ENCODE peak calls at places on chromosomes 13 and 19, in seven cellular contexts. M, B, S, C, H, X and G are unnamed samples.

GRCh38 chr13:51815848-51816247 is 11.9 kb upstream of the DHRS12 start:
- DNase-seq in B (no peak), C (no peak), S (no peak), X (no peak), H (no peak), M (no peak), G (no peak)

GRCh38 chr13:31328549-31329229 is 128.9 kb downstream of the B3GLCT start:
- DNase-seq in C (no peak), M (peak; percentile 45), S (no peak), X (no peak), H (no peak), B (no peak), G (no peak)

GRCh38 chr19:37519890-37520289 is 13.2 kb downstream of the ZNF793 start:
- DNase-seq in S (no peak), B (no peak), M (no peak), X (no peak), H (no peak), C (no peak), G (no peak)

GRCh38 chr19:57903298-57904174 is 12.9 kb downstream of the ZNF417 start:
- DNase-seq in C (no peak), B (no peak), S (no peak), X (no peak), M (no peak), H (no peak), G (no peak)

GRCh38 chr13:20798027-20798426 is 24.3 kb upstream of the EEF1AKMT1 start:
- DNase-seq in M (no peak), H (no peak), S (no peak), C (no peak), X (no peak), B (no peak), G (no peak)

GRCh38 chr13:76292726-76293125 is 593.5 kb downstream of the KCTD12 start:
- DNase-seq in H (no peak), S (no peak), X (no peak), C (no peak), M (no peak), B (no peak), G (no peak)

GRCh38 chr13:39970177-39970846 is 314.9 kb downstream of the COG6 start:
- DNase-seq in S (no peak), M (no peak), B (no peak), C (no peak), X (no peak), H (no peak), G (no peak)

GRCh38 chr13:20127563-20128458 is 33.0 kb downstream of the GJA3 start:
- DNase-seq in B (no peak), M (peak; percentile 46), X (peak; percentile 32), H (peak; percentile 70), S (peak; percentile 71), C (peak; percentile 77), G (peak; percentile 12)

GRCh38 chr13:106145070-106145469 is 390.4 kb downstream of the EFNB2 start:
- DNase-seq in S (no peak), M (no peak), X (no peak), H (no peak), C (no peak), B (no peak), G (no peak)

GRCh38 chr13:42047561-42048322 is 706 bp upstream of the DGKH start:
- DNase-seq in B (no peak), X (peak; percentile 32), H (peak; percentile 57), M (peak; percentile 44), C (peak; percentile 29), S (peak; percentile 64), G (peak; percentile 45)

GRCh38 chr13:102556806-102557205 is 40.0 kb upstream of the TPP2 start:
- DNase-seq in H (no peak), B (no peak), M (no peak), C (no peak), S (no peak), X (no peak), G (no peak)

GRCh38 chr13:66660013-66660804 is 569.9 kb downstream of the PCDH9 start:
- DNase-seq in S (no peak), B (no peak), C (no peak), H (no peak), X (no peak), M (peak; percentile 56), G (no peak)

GRCh38 chr19:10915511-10916091 is 12.8 kb downstream of the YIPF2 start:
- DNase-seq in H (peak; percentile 38), C (no peak), M (no peak), B (no peak), X (no peak), S (no peak), G (no peak)

GRCh38 chr19:48470281-48470680 is 1.1 kb downstream of the CYTH2 start:
- DNase-seq in X (no peak), S (no peak), M (no peak), C (no peak), B (no peak), H (no peak), G (no peak)

GRCh38 chr13:87570669-87571068 is 100.5 kb upstream of the SLITRK5 start:
- DNase-seq in H (no peak), B (no peak), S (no peak), X (no peak), C (no peak), M (no peak), G (no peak)

GRCh38 chr13:108102771-108103170 is 112.6 kb downstream of the LIG4 start:
- DNase-seq in X (no peak), S (no peak), B (no peak), H (no peak), C (no peak), M (no peak), G (no peak)

GRCh38 chr13:78193853-78194252 is 275.2 kb upstream of the EDNRB start:
- DNase-seq in B (no peak), S (no peak), M (no peak), X (no peak), H (no peak), C (no peak), G (no peak)

GRCh38 chr13:97302611-97303010 is 80.5 kb downstream of the MBNL2 start:
- DNase-seq in M (no peak), S (no peak), B (no peak), C (no peak), H (no peak), X (no peak), G (no peak)

GRCh38 chr13:97000295-97000925 is 6.1 kb upstream of the OXGR1 start:
- DNase-seq in B (no peak), S (no peak), M (no peak), C (no peak), X (no peak), H (no peak), G (no peak)

GRCh38 chr13:41050041-41050440 is 11.3 kb upstream of the WBP4 start:
- DNase-seq in C (no peak), H (no peak), M (no peak), S (no peak), X (no peak), B (no peak), G (no peak)

GRCh38 chr13:99963832-99964339 is 7.7 kb downstream of the ZIC5 start:
- DNase-seq in M (no peak), C (no peak), S (no peak), B (no peak), H (no peak), X (no peak), G (no peak)

GRCh38 chr13:24630121-24630520 is 50.1 kb upstream of the ATP12A start:
- DNase-seq in C (no peak), X (no peak), B (no peak), M (no peak), H (no peak), S (no peak), G (no peak)

GRCh38 chr19:32719611-32720059 is at the start of gene TDRD12:
- DNase-seq in C (no peak), X (no peak), B (no peak), M (no peak), H (no peak), S (no peak), G (no peak)

GRCh38 chr19:42480335-42481095 is 37.8 kb upstream of the CXCL17 start:
- DNase-seq in B (no peak), X (peak; percentile 29), M (no peak), H (peak; percentile 44), S (no peak), C (no peak), G (no peak)

GRCh38 chr19:56837892-56838679 is 2.4 kb downstream of the PEG3 start:
- DNase-seq in S (peak; percentile 81), M (no peak), H (no peak), X (no peak), B (no peak), C (peak; percentile 66), G (no peak)

GRCh38 chr13:112815871-112816270 is 126.0 kb downstream of the ATP11A start:
- DNase-seq in B (no peak), S (no peak), H (peak; percentile 8), M (no peak), C (no peak), X (no peak), G (no peak)

GRCh38 chr19:35309481-35310279 is 17.7 kb downstream of the MAG start:
- DNase-seq in S (no peak), B (no peak), X (no peak), C (no peak), M (no peak), H (no peak), G (no peak)

GRCh38 chr13:30077338-30077737 is 226.9 kb upstream of the UBL3 start:
- DNase-seq in X (no peak), H (no peak), S (no peak), C (no peak), M (no peak), B (no peak), G (no peak)

GRCh38 chr19:15155296-15155695 is 45.5 kb downstream of the NOTCH3 start:
- DNase-seq in X (no peak), M (no peak), S (no peak), H (no peak), C (no peak), B (no peak), G (no peak)

GRCh38 chr19:32188921-32189320 is 156.5 kb upstream of the ZNF507 start:
- DNase-seq in S (no peak), X (no peak), M (no peak), B (no peak), C (no peak), H (no peak), G (no peak)

GRCh38 chr19:21749090-21749489 is 18.3 kb downstream of the ZNF100 start:
- DNase-seq in S (no peak), H (no peak), M (no peak), X (no peak), B (no peak), C (no peak), G (no peak)

GRCh38 chr13:40187836-40188591 is 478.4 kb downstream of the FOXO1 start:
- DNase-seq in X (peak; percentile 81), M (peak; percentile 32), H (no peak), S (no peak), B (no peak), C (no peak), G (no peak)

GRCh38 chr19:38569368-38569983 is 48.3 kb downstream of the MAP4K1 start:
- DNase-seq in H (no peak), M (no peak), C (no peak), B (no peak), S (no peak), X (no peak), G (no peak)

GRCh38 chr19:30743702-30744101 is 371.5 kb downstream of the ZNF536 start:
- DNase-seq in H (no peak), X (no peak), S (no peak), B (no peak), C (no peak), M (no peak), G (no peak)

GRCh38 chr19:11168568-11168967 is 13.0 kb upstream of the SPC24 start:
- DNase-seq in S (no peak), H (no peak), X (no peak), C (no peak), M (no peak), B (no peak), G (no peak)

GRCh38 chr19:23055946-23056345 is 53.0 kb upstream of the ZNF728 start:
- DNase-seq in B (no peak), C (no peak), M (no peak), S (no peak), H (no peak), X (no peak), G (no peak)

GRCh38 chr19:49946415-49946814 is 14.6 kb downstream of the SIGLEC11 start:
- DNase-seq in S (no peak), B (no peak), H (no peak), M (no peak), X (no peak), C (no peak), G (no peak)

GRCh38 chr19:3171894-3172679 is 6.5 kb upstream of the S1PR4 start:
- DNase-seq in X (no peak), M (no peak), H (no peak), S (no peak), B (no peak), C (no peak), G (no peak)